ENCODE peak calls at places on chromosome 11, in seven cellular contexts. F, W, Z, N, X, M and K are unnamed samples.

GRCh38 chr11:73425118-73425517 is 48.9 kb downstream of the RELT start:
- DNase-seq in F (no peak), W (no peak), Z (no peak), N (no peak), X (no peak), M (no peak), K (no peak)

GRCh38 chr11:96341237-96342130 is 1.5 kb downstream of the MAML2 start:
- DNase-seq in F (no peak), W (peak; percentile 83), Z (peak; percentile 55), N (peak; percentile 71), X (no peak), M (no peak), K (peak; percentile 66)

GRCh38 chr11:68998390-68998911 is 14.6 kb downstream of the MRGPRF start:
- DNase-seq in F (no peak), W (peak; percentile 42), Z (no peak), N (peak; percentile 61), X (peak; percentile 64), M (no peak), K (peak; percentile 24)

GRCh38 chr11:45178890-45179663 is 32.6 kb downstream of the PRDM11 start:
- DNase-seq in F (no peak), W (no peak), Z (no peak), N (peak; percentile 29), X (no peak), M (no peak), K (no peak)

GRCh38 chr11:32137263-32137662 is 46.4 kb downstream of the RCN1 start:
- DNase-seq in F (no peak), W (no peak), Z (no peak), N (peak; percentile 91), X (no peak), M (no peak), K (no peak)

GRCh38 chr11:19382131-19382611 is 141.4 kb upstream of the E2F8 start:
- DNase-seq in F (no peak), W (no peak), Z (no peak), N (no peak), X (no peak), M (no peak), K (no peak)

GRCh38 chr11:61862714-61863547 is 28.4 kb downstream of the FADS3 start:
- DNase-seq in F (no peak), W (no peak), Z (no peak), N (no peak), X (no peak), M (no peak), K (no peak)

GRCh38 chr11:11884774-11885481 is 43.2 kb downstream of the USP47 start:
- DNase-seq in F (no peak), W (no peak), Z (no peak), N (no peak), X (no peak), M (no peak), K (no peak)

GRCh38 chr11:73218106-73218829 is at the start of gene P2RY2:
- DNase-seq in F (no peak), W (peak; percentile 96), Z (peak; percentile 7), N (peak; percentile 68), X (no peak), M (peak; percentile 86), K (peak; percentile 40)

GRCh38 chr11:66317766-66318575 is 1.1 kb upstream of the CD248 start:
- DNase-seq in F (no peak), W (peak; percentile 70), Z (no peak), N (no peak), X (no peak), M (peak; percentile 99), K (no peak)

GRCh38 chr11:65719887-65720236 is 736 bp downstream of the RNASEH2C start:
- DNase-seq in F (peak; percentile 37), W (peak; percentile 69), Z (no peak), N (peak; percentile 55), X (no peak), M (peak; percentile 26), K (peak; percentile 41)

GRCh38 chr11:57567210-57567511 is 311 bp downstream of the UBE2L6 start:
- DNase-seq in F (peak; percentile 48), W (no peak), Z (peak; percentile 8), N (peak; percentile 19), X (no peak), M (no peak), K (no peak)

GRCh38 chr11:129992161-129992944 is 10.3 kb downstream of the PRDM10 start:
- DNase-seq in F (no peak), W (no peak), Z (no peak), N (peak; percentile 71), X (peak; percentile 67), M (peak; percentile 74), K (no peak)